ENCODE peak calls at places on chromosomes 13 and 19, in seven cellular contexts. B, W, U, J, Y, E and M are unnamed samples.

GRCh38 chr19:49555600-49556411 is 24.6 kb downstream of the NOSIP start:
- DNase-seq in B (peak), W (no peak), U (no peak), J (peak), Y (no peak), E (no peak), M (no peak)

GRCh38 chr13:75485286-75486062 is 3.5 kb upstream of the TBC1D4 start:
- DNase-seq in B (no peak), W (no peak), U (no peak), J (no peak), Y (peak), E (no peak), M (no peak)

GRCh38 chr19:3863648-3864047 is 5.2 kb downstream of the ZFR2 start:
- DNase-seq in B (no peak), W (no peak), U (no peak), J (no peak), Y (no peak), E (no peak), M (no peak)

GRCh38 chr19:9309974-9310446 is 372 bp upstream of the ZNF699 start:
- DNase-seq in B (peak), W (peak), U (peak), J (peak), Y (no peak), E (peak), M (peak)

GRCh38 chr19:48795055-48795854 is 15.6 kb downstream of the BCAT2 start:
- DNase-seq in B (peak), W (peak), U (peak), J (peak), Y (peak), E (peak), M (peak)

GRCh38 chr13:43307921-43308433 is 284.6 kb downstream of the DNAJC15 start:
- DNase-seq in B (no peak), W (no peak), U (peak), J (peak), Y (peak), E (peak), M (peak)

GRCh38 chr19:45253396-45254027 is 2.4 kb downstream of the MARK4 start:
- DNase-seq in B (no peak), W (no peak), U (no peak), J (no peak), Y (peak), E (no peak), M (no peak)

GRCh38 chr19:16078311-16078758 is 2.0 kb downstream of the TPM4 start:
- DNase-seq in B (peak), W (no peak), U (no peak), J (peak), Y (peak), E (no peak), M (no peak)

GRCh38 chr19:662962-663681 is at the start of gene RNF126:
- DNase-seq in B (peak), W (peak), U (peak), J (peak), Y (peak), E (peak), M (peak)

GRCh38 chr13:23810842-23811241 is 78.4 kb downstream of the MIPEP start:
- DNase-seq in B (no peak), W (peak), U (no peak), J (no peak), Y (no peak), E (peak), M (no peak)

GRCh38 chr13:75312884-75313520 is 169.0 kb downstream of the TBC1D4 start:
- DNase-seq in B (no peak), W (no peak), U (no peak), J (no peak), Y (no peak), E (no peak), M (no peak)

GRCh38 chr19:6450166-6450565 is 9.4 kb downstream of the SLC25A23 start:
- DNase-seq in B (no peak), W (no peak), U (no peak), J (no peak), Y (no peak), E (no peak), M (no peak)

GRCh38 chr13:112545866-112546265 is 42.1 kb downstream of the TUBGCP3 start:
- DNase-seq in B (no peak), W (no peak), U (peak), J (no peak), Y (peak), E (no peak), M (peak)

GRCh38 chr13:75101997-75102720 is 379.8 kb downstream of the TBC1D4 start:
- DNase-seq in B (peak), W (no peak), U (no peak), J (no peak), Y (peak), E (no peak), M (peak)

GRCh38 chr19:29761575-29762225 is 46.6 kb upstream of the C19orf12 start:
- DNase-seq in B (no peak), W (no peak), U (no peak), J (no peak), Y (no peak), E (no peak), M (no peak)

GRCh38 chr19:1746401-1747284 is 6.7 kb upstream of the ONECUT3 start:
- DNase-seq in B (no peak), W (peak), U (no peak), J (no peak), Y (peak), E (no peak), M (peak)

GRCh38 chr19:58559275-58560006 is 1.0 kb upstream of the UBE2M start:
- DNase-seq in B (peak), W (peak), U (peak), J (peak), Y (peak), E (peak), M (peak)

GRCh38 chr19:32308436-32309077 is 36.9 kb upstream of the ZNF507 start:
- DNase-seq in B (no peak), W (no peak), U (no peak), J (no peak), Y (no peak), E (no peak), M (no peak)

GRCh38 chr13:96898212-96898611 is 96.1 kb downstream of the OXGR1 start:
- DNase-seq in B (no peak), W (no peak), U (no peak), J (no peak), Y (peak), E (no peak), M (peak)

GRCh38 chr19:55459950-55460657 is 1.3 kb downstream of the ISOC2 start:
- DNase-seq in B (no peak), W (no peak), U (no peak), J (no peak), Y (no peak), E (no peak), M (no peak)

GRCh38 chr13:97369269-97369893 is 64.6 kb upstream of the RAP2A start:
- DNase-seq in B (no peak), W (no peak), U (no peak), J (no peak), Y (no peak), E (peak), M (peak)

GRCh38 chr13:114225610-114226009 is 9.1 kb upstream of the CDC16 start:
- DNase-seq in B (no peak), W (no peak), U (no peak), J (no peak), Y (no peak), E (no peak), M (no peak)

GRCh38 chr19:31421856-31422255 is 72.6 kb upstream of the TSHZ3 start:
- DNase-seq in B (peak), W (no peak), U (no peak), J (no peak), Y (no peak), E (no peak), M (no peak)

GRCh38 chr19:28823338-28823961 is 389.5 kb downstream of the UQCRFS1 start:
- DNase-seq in B (peak), W (no peak), U (no peak), J (no peak), Y (peak), E (no peak), M (no peak)

GRCh38 chr19:7881910-7882309 is 6.4 kb upstream of the LRRC8E start:
- DNase-seq in B (no peak), W (no peak), U (no peak), J (no peak), Y (no peak), E (no peak), M (no peak)

GRCh38 chr19:52189745-52190678 is at the start of gene PPP2R1A:
- DNase-seq in B (peak), W (peak), U (peak), J (peak), Y (peak), E (peak), M (peak)

GRCh38 chr19:50178859-50179537 is 15.9 kb upstream of the IZUMO2 start:
- DNase-seq in B (no peak), W (peak), U (no peak), J (no peak), Y (no peak), E (no peak), M (no peak)

GRCh38 chr13:22243519-22244197 is 572.8 kb downstream of the FGF9 start:
- DNase-seq in B (no peak), W (peak), U (no peak), J (no peak), Y (no peak), E (no peak), M (no peak)

GRCh38 chr19:19111967-19112580 is 26.2 kb downstream of the TMEM161A start:
- DNase-seq in B (no peak), W (no peak), U (no peak), J (no peak), Y (no peak), E (no peak), M (no peak)

GRCh38 chr19:38412961-38413360 is 10.1 kb downstream of the FAM98C start:
- DNase-seq in B (no peak), W (no peak), U (no peak), J (no peak), Y (no peak), E (no peak), M (no peak)

GRCh38 chr13:70347947-70348620 is 239.8 kb upstream of the KLHL1 start:
- DNase-seq in B (no peak), W (no peak), U (no peak), J (no peak), Y (no peak), E (no peak), M (no peak)

DNA sequence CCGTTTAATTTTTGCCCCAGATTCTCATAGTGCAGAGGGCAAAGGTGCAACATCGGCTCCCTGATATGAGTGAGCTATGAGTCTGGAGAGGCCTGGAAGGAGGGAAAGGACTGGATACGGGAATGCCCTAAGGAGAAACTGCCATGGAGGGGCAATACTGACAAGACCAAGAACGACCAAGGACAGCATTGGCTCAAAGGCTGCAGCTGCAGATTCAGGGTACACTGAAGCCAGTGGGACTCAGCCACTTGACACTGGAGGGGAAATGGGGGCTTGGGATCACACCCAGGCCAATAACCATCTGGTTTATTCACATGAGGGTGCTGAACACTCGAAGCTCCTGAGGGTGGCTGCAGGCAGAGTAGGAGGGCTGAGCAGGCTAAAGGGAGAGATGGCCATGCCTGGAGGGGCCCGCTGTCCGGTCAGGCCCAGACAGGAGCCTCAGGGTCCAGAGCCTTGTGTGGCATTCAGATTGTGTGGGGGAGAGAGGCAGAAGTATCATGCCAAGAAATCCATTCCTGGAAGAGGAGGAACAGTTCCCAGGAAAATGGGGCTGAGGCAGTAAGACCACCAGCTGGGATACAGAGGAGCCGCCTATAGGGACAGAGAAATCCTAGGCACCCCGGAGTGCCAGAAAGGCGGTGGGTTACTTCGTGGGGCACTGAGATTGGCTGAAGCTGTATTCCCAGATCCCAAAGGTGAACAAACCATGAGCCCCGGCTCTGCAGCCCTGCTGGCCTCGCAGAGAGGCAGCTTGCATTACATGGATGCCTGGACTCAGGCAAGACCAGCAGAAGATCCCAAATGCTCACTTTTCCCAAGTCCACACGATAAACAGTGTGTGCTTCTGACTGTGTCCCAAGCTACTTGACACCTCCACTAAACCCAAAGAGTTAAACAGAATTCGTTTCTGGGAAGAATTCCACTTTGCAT is 20.7 kb downstream of the COL4A1 start:
- DNase-seq in B (no peak), W (no peak), U (no peak), J (no peak), Y (no peak), E (no peak), M (no peak)
- TF ChIP-seq CTCF in B (no peak), W (no peak), U (no peak), J (no peak), Y (no peak), E (no peak), M (no peak)

DNA sequence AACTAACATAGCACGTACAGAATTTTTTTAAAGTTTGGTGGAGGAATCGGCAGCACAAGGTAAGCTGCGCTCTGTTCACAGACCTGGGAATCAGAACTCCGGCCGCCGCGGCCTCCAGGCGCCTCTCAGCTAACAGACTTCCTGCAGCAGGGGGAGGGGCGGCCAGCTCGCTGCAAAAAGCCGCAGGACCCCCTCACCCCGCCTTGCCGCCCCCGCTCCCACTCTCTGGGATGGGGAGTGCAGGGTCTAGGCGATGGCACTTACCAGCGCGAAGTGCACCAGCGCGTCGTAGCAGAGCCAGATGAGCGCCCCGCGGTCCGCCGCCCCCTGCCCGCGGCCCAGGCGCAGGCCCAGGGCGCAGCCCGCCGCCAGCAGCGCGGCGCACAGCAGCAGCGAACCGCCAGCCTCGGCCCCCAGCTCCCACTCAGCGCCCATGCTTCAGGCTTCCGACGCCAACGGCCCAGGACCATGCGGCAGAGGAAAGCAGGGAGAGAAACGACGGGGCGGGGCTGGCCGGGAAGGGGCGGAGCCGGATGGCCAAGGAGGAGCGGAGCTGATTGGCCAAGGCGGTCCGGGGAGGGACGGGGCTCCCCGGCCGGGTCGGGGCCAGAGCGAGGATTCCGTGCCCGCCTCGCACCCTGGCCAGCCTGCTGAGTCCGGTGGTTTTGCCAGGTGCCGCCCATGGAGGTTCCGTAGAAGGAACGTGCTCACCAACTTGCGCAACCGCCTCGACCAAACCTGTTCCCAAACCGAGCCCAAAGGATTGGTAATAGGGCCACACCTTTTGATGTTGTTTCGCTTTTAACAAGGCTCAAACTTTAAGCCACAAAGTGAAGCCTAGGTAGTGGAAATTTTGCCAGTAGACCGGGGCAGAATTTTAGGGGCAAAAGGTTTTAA is at the start of gene EBPL:
- DNase-seq in B (peak), W (peak), U (no peak), J (peak), Y (peak), E (peak), M (peak)
- TF ChIP-seq CTCF in B (no peak), W (no peak), U (no peak), J (no peak), Y (no peak), E (no peak), M (no peak)

DNA sequence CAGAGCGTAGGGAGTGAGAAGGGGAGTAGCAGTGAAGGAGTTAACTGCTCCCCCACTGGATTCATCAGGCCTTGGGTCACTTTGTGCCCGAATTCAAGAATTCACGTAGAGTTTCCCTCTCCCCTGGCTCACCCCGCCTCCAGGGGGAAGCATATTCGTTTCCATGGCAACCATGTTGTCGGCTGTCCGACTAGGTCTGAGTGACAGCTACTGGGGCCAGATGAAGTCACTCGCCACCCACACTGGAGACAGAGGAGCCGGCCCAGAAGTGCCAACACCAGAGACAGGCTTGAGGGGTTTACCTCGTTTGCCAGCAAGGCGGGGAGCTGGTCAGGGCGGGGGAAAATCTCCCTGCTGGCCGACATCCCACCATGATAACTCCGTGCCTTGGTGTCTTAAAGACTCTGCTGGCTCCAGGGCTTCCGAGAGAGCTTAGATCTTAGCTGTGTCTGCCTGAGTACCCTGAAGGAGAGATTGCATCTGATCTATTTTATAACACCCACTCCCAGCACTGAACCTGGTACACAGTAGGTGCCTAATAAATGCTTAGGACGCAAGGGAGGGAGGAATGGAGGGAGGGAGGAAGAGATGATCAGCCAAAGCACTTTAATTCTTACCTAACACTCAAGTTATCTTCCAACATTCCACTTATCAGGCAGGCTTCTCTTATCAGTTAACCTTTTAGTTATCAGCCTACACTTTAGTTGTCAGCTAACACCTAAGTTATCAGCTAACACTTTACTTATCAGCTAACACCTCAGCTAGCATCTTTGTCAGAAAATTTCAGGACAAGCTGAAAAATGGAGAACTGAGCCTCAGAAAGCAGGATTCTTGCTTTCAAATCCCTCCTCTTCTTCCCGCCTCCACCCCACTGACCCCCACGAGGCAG is 57.2 kb upstream of the ZNRF4 start:
- DNase-seq in B (peak), W (peak), U (no peak), J (no peak), Y (no peak), E (no peak), M (no peak)
- TF ChIP-seq CTCF in B (peak), W (no peak), U (no peak), J (no peak), Y (no peak), E (no peak), M (no peak)

DNA sequence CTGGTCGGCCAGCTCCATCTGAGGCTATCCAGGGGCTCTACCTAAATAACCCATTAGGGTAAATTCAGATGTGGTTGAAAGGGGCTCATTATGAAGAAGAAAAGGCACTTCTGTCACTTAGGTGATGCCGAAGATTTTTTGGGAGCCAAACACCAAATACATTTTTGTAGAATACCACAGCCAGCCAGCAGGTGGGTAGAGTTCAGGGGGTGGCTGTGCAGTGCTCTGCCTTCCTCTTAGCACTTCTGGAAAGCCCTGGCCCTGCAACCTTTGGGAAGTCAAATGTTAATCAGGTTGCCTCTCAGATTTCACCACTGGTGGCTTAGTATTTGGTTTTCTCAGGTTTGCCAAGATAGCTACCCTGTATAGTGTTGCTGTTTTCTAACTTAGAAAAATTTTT is 18.5 kb upstream of the GPR18 start:
- DNase-seq in B (no peak), W (no peak), U (no peak), J (no peak), Y (no peak), E (no peak), M (no peak)
- TF ChIP-seq CTCF in B (peak), W (no peak), U (no peak), J (no peak), Y (no peak), E (no peak), M (no peak)

GRCh38 chr19:13068064-13068807 is 34.4 kb downstream of the LYL1 start:
- DNase-seq in B (no peak), W (no peak), U (no peak), J (no peak), Y (no peak), E (no peak), M (no peak)

GRCh38 chr19:13066933-13067831 is 35.5 kb downstream of the LYL1 start:
- DNase-seq in B (no peak), W (no peak), U (no peak), J (no peak), Y (no peak), E (no peak), M (no peak)

GRCh38 chr19:13063461-13064091 is 39.1 kb downstream of the LYL1 start:
- DNase-seq in B (no peak), W (no peak), U (no peak), J (peak), Y (no peak), E (no peak), M (no peak)

GRCh38 chr19:13064092-13064489 is 38.6 kb downstream of the LYL1 start:
- DNase-seq in B (no peak), W (no peak), U (no peak), J (no peak), Y (no peak), E (no peak), M (no peak)

GRCh38 chr19:13066231-13066630 is 36.4 kb downstream of the LYL1 start:
- DNase-seq in B (no peak), W (no peak), U (no peak), J (no peak), Y (no peak), E (no peak), M (no peak)
- TF ChIP-seq CTCF in B (no peak), W (no peak), U (no peak), J (no peak), Y (no peak), E (no peak), M (no peak)